ENCODE peak calls at places on chromosomes 6 and 20, in seven cellular contexts. N is upper lobe of left lung, F is suprapubic skin, G is tibial nerve, U is stomach, E is H1, D is GM12878. K is an unnamed sample.

GRCh38 chr6:12348530-12349511 is 58.7 kb downstream of the EDN1 start:
- DNase-seq in N (no peak), F (no peak), G (no peak), U (peak), E (no peak), D (no peak), K (no peak)

GRCh38 chr6:135667694-135668455 is 170.3 kb upstream of the AHI1 start:
- DNase-seq in N (no peak), F (no peak), G (no peak), U (no peak), E (no peak), D (no peak), K (peak)

GRCh38 chr6:136549359-136550044 is 720 bp downstream of the MAP7 start:
- DNase-seq in N (peak), F (no peak), G (no peak), U (peak), E (peak), D (no peak), K (no peak)

GRCh38 chr6:149220882-149221773 is 96.4 kb upstream of the TAB2 start:
- DNase-seq in N (no peak), F (no peak), G (no peak), U (no peak), E (no peak), D (no peak), K (no peak)

GRCh38 chr20:22371843-22372242 is 212.5 kb downstream of the FOXA2 start:
- DNase-seq in N (no peak), F (no peak), G (no peak), U (no peak), E (no peak), D (peak), K (no peak)

GRCh38 chr6:32152414-32153251 is 894 bp upstream of the PRRT1 start:
- DNase-seq in N (peak), F (no peak), G (no peak), U (peak), E (no peak), D (no peak), K (peak)

GRCh38 chr6:121865811-121866210 is 430.4 kb downstream of the GJA1 start:
- DNase-seq in N (no peak), F (no peak), G (no peak), U (no peak), E (no peak), D (no peak), K (no peak)

GRCh38 chr6:169340395-169340794 is 86.7 kb upstream of the THBS2 start:
- DNase-seq in N (peak), F (no peak), G (no peak), U (no peak), E (no peak), D (no peak), K (no peak)

GRCh38 chr20:33431797-33432381 is 11.7 kb downstream of the SNTA1 start:
- DNase-seq in N (no peak), F (no peak), G (no peak), U (peak), E (no peak), D (no peak), K (peak)

GRCh38 chr6:151324079-151324825 is 67.1 kb downstream of the ZBTB2 start:
- DNase-seq in N (peak), F (peak), G (peak), U (peak), E (peak), D (peak), K (peak)

GRCh38 chr6:34093854-34094430 is 51.9 kb downstream of the GRM4 start:
- DNase-seq in N (no peak), F (no peak), G (no peak), U (no peak), E (no peak), D (no peak), K (no peak)

GRCh38 chr6:161088676-161089328 is 97.2 kb downstream of the MAP3K4 start:
- DNase-seq in N (no peak), F (no peak), G (no peak), U (no peak), E (no peak), D (no peak), K (no peak)

GRCh38 chr6:53411451-53411850 is 62.7 kb upstream of the ELOVL5 start:
- DNase-seq in N (no peak), F (no peak), G (no peak), U (no peak), E (no peak), D (no peak), K (no peak)

GRCh38 chr6:13273202-13273930 is 55.0 kb downstream of the TBC1D7 start:
- DNase-seq in N (no peak), F (no peak), G (no peak), U (no peak), E (no peak), D (no peak), K (no peak)

GRCh38 chr6:136014454-136015421 is 163.2 kb downstream of the PDE7B start:
- DNase-seq in N (no peak), F (no peak), G (no peak), U (no peak), E (no peak), D (no peak), K (peak)

GRCh38 chr6:1524040-1524480 is 85.7 kb upstream of the FOXC1 start:
- DNase-seq in N (peak), F (no peak), G (peak), U (peak), E (peak), D (no peak), K (peak)

GRCh38 chr6:134288538-134289203 is 29.2 kb downstream of the SGK1 start:
- DNase-seq in N (no peak), F (no peak), G (no peak), U (no peak), E (no peak), D (no peak), K (no peak)

GRCh38 chr20:22577515-22578220 is 6.7 kb downstream of the FOXA2 start:
- DNase-seq in N (peak), F (no peak), G (no peak), U (peak), E (peak), D (no peak), K (no peak)

GRCh38 chr6:94372229-94372628 is 952.9 kb upstream of the EPHA7 start:
- DNase-seq in N (no peak), F (no peak), G (no peak), U (no peak), E (no peak), D (no peak), K (no peak)

GRCh38 chr20:54272901-54273488 is 65.1 kb downstream of the PFDN4 start:
- DNase-seq in N (no peak), F (no peak), G (no peak), U (no peak), E (no peak), D (no peak), K (no peak)

GRCh38 chr6:161660666-161661571 is 387.1 kb upstream of the AGPAT4 start:
- DNase-seq in N (no peak), F (no peak), G (no peak), U (no peak), E (no peak), D (no peak), K (no peak)

GRCh38 chr6:34916348-34916967 is 27.4 kb downstream of the ANKS1A start:
- DNase-seq in N (no peak), F (no peak), G (no peak), U (no peak), E (no peak), D (no peak), K (no peak)

GRCh38 chr20:38091447-38092216 is 58.1 kb downstream of the RPRD1B start:
- DNase-seq in N (no peak), F (no peak), G (no peak), U (no peak), E (no peak), D (peak), K (no peak)

GRCh38 chr20:6034134-6034969 is 19.5 kb downstream of the LRRN4 start:
- DNase-seq in N (no peak), F (no peak), G (no peak), U (no peak), E (no peak), D (no peak), K (no peak)

GRCh38 chr20:43925786-43926185 is 11.1 kb downstream of the TOX2 start:
- DNase-seq in N (no peak), F (no peak), G (no peak), U (no peak), E (no peak), D (no peak), K (no peak)

GRCh38 chr6:71289039-71289801 is 609 bp downstream of the OGFRL1 start:
- DNase-seq in N (peak), F (peak), G (peak), U (no peak), E (peak), D (no peak), K (peak)

GRCh38 chr20:58229198-58229802 is 847 bp upstream of the ANKRD60 start:
- DNase-seq in N (no peak), F (peak), G (no peak), U (no peak), E (no peak), D (no peak), K (no peak)

GRCh38 chr6:14706378-14706929 is 539.4 kb upstream of the JARID2 start:
- DNase-seq in N (no peak), F (no peak), G (no peak), U (no peak), E (no peak), D (no peak), K (peak)

GRCh38 chr6:41371461-41371991 is 36.1 kb downstream of the NCR2 start:
- DNase-seq in N (peak), F (no peak), G (no peak), U (peak), E (peak), D (no peak), K (peak)

GRCh38 chr20:24303393-24303792 is 166.0 kb upstream of the SYNDIG1 start:
- DNase-seq in N (peak), F (no peak), G (no peak), U (no peak), E (no peak), D (no peak), K (no peak)

GRCh38 chr20:42161228-42161829 is 543.2 kb upstream of the CHD6 start:
- DNase-seq in N (peak), F (no peak), G (no peak), U (no peak), E (no peak), D (no peak), K (no peak)

GRCh38 chr20:32387262-32387661 is 29.1 kb downstream of the ASXL1 start:
- DNase-seq in N (no peak), F (no peak), G (no peak), U (no peak), E (no peak), D (no peak), K (no peak)

GRCh38 chr20:33569290-33570094 is 79.6 kb downstream of the CBFA2T2 start:
- DNase-seq in N (no peak), F (no peak), G (no peak), U (no peak), E (no peak), D (no peak), K (no peak)

GRCh38 chr6:26362836-26363220 is 2.2 kb upstream of the BTN3A2 start:
- DNase-seq in N (no peak), F (no peak), G (no peak), U (no peak), E (no peak), D (no peak), K (no peak)

GRCh38 chr20:40186826-40187225 is 502.2 kb downstream of the MAFB start:
- DNase-seq in N (no peak), F (no peak), G (no peak), U (no peak), E (no peak), D (no peak), K (no peak)

GRCh38 chr20:49989234-49990065 is 6.7 kb downstream of the SNAI1 start:
- DNase-seq in N (no peak), F (peak), G (peak), U (no peak), E (peak), D (no peak), K (peak)
- TF ChIP-seq EP300 in N (no peak), F (no peak), G (peak), U (no peak), E (no peak), D (no peak), K (no peak)

DNA sequence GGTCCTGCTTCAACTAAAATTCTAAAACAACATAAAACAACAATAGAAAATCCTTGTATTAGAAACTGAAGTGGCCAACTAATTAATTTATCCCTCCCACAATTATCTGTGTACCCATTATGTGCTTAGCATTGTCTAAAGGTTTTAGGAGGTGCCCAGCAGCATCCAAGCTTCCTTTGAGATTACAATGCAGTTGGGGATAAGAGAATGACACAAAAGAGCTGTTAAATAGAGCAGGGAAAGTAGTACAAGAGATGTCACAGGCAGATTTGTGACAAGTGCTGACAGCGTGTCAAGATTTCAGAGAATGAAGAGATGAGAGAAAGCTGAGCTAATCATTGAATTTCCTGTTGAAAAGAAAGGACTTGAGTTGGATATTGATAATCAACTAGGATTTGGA is 204.8 kb downstream of the OTOR start:
- DNase-seq in N (no peak), F (no peak), G (no peak), U (no peak), E (no peak), D (no peak), K (no peak)
- TF ChIP-seq EP300 in N (no peak), F (no peak), G (no peak), U (no peak), E (no peak), D (no peak), K (no peak)

DNA sequence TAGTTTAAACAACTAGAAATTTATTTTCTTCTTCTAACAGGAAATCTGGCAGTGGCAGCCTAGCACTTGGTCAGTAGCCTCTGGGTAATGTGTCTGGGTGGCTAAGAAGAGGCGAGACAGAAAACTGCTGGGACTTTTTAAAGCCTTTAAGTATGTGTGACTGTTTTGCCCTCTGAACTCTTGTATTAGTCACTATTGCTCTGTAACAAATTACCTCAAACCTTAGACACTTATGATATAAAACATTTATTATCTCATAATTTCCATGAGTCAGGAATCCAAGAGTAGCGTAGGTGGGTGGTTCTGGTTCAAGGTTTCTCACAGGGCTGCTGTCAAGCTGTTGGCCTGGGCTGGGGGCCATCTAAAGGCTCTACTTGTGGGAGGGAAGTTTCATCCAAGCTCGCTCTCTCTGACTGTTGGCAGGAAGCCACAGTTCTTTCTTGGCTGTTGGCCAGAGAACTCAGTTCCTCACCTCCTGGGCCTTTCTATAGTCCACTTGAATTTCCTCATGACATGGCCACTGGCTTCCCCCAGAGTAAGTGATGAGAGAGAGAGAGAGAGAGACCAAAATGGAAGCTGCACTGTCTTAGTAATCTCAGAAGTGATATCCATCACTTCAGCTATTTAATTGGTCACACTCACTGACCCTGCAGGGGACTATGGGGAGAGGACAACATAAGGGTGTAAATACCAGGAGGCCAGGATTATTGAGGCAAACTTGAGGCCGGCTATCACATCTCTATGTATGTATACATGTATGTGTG is 17.4 kb upstream of the TBC1D22B start:
- DNase-seq in N (no peak), F (peak), G (peak), U (peak), E (no peak), D (peak), K (peak)
- TF ChIP-seq EP300 in N (no peak), F (no peak), G (no peak), U (peak), E (no peak), D (no peak), K (peak)

DNA sequence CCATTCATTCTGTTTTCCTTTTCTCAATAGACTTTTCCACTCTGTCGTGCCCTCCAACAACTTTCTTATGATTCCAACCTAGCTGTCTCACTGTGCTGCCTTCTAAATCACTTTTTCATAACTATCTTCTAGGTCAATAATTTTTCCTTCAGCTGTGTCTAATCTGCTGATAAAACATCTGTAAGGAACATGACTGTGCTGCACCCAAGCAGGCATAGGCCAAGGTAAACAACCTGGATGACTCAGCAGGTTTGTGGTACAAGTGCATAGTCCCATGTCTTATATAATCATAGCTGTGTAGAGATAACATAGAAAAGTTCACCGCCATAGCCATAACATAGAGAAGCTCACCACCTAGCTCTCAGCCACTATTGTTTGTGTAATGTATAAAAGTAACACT is 332.3 kb downstream of the PLCB1 start:
- DNase-seq in N (no peak), F (no peak), G (no peak), U (peak), E (no peak), D (no peak), K (no peak)
- TF ChIP-seq EP300 in N (no peak), F (no peak), G (no peak), U (no peak), E (no peak), D (no peak), K (no peak)

GRCh38 chr6:144335315-144335861 is 50.3 kb downstream of the UTRN start:
- DNase-seq in N (no peak), F (no peak), G (no peak), U (no peak), E (peak), D (no peak), K (no peak)
- TF ChIP-seq EP300 in N (no peak), F (no peak), G (no peak), U (no peak), E (no peak), D (no peak), K (no peak)

GRCh38 chr6:19608546-19608945 is 228.6 kb upstream of the ID4 start:
- DNase-seq in N (no peak), F (no peak), G (no peak), U (no peak), E (no peak), D (no peak), K (no peak)

GRCh38 chr6:19613678-19614077 is 223.5 kb upstream of the ID4 start:
- DNase-seq in N (no peak), F (no peak), G (no peak), U (no peak), E (no peak), D (no peak), K (no peak)

GRCh38 chr6:19616022-19616421 is 221.1 kb upstream of the ID4 start:
- DNase-seq in N (no peak), F (no peak), G (no peak), U (no peak), E (no peak), D (no peak), K (no peak)

GRCh38 chr6:19605624-19606023 is 231.5 kb upstream of the ID4 start:
- DNase-seq in N (no peak), F (no peak), G (no peak), U (no peak), E (no peak), D (no peak), K (no peak)

GRCh38 chr6:19610260-19610659 is 226.9 kb upstream of the ID4 start:
- DNase-seq in N (no peak), F (no peak), G (no peak), U (no peak), E (no peak), D (no peak), K (no peak)
- TF ChIP-seq EP300 in N (no peak), F (no peak), G (no peak), U (no peak), E (no peak), D (no peak), K (no peak)

GRCh38 chr6:110728501-110728900 is 86.8 kb downstream of the CDK19 start:
- DNase-seq in N (no peak), F (no peak), G (no peak), U (no peak), E (no peak), D (no peak), K (no peak)

GRCh38 chr6:110731898-110732297 is 83.4 kb downstream of the CDK19 start:
- DNase-seq in N (no peak), F (no peak), G (no peak), U (no peak), E (no peak), D (no peak), K (no peak)

GRCh38 chr6:110731196-110731595 is 84.1 kb downstream of the CDK19 start:
- DNase-seq in N (no peak), F (no peak), G (no peak), U (no peak), E (no peak), D (no peak), K (no peak)
- TF ChIP-seq EP300 in N (no peak), F (no peak), G (no peak), U (no peak), E (no peak), D (no peak), K (no peak)

DNA sequence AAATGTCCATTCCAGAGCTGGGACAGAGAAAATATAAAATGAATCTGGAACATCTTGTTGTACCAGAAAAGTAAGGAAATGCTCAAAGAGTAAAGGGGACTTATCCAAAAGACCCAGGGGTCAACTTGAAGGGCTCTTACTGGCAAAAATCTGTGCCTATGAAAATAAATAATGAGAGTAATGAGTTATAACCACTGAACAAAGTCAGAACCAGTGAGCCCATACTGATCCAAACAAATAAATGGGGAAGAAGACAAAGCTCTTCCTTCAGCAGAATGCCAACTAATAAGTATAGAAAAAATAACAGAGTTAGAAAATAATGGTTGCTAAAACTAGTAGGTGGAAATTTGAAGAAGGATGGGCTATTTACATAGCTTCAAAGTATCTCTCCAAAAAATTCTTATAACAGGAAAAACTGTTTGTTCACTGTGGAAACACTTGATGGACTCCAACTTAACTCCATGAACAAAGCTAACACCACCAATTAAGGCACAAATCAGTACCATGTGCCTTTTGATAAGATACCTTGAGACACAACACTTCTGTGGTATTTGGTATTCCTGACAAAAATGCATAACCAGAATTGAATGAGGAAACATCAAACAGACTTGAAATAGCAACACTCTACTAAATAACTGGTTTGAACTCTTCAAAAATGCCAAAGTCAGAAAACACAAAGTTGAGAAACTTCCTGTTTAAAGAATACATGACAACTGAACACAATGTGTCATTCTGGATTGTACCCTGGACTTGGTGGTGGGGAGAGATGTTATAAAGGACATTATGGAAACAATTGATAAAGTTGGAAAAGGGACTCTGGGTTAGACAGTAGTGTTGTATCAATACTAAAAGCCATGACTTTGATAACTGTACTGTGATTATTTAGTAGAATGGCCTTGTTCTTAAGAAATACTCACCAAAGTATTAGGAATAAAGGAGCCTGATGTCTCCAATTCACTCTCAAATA is 197.5 kb downstream of the ISM1 start:
- DNase-seq in N (no peak), F (no peak), G (no peak), U (no peak), E (no peak), D (no peak), K (no peak)
- TF ChIP-seq EP300 in N (no peak), F (no peak), G (no peak), U (no peak), E (no peak), D (no peak), K (no peak)